ENCODE peak calls at places on chromosomes 1 and 21, in eight cellular contexts. E, M, Y, I, Z, T, S and D are unnamed samples.
A peak's percentile ranks its signal among the peaks of the same experiment; 100 is the strongest.

GRCh38 chr1:156480411-156481192 is 20.0 kb downstream of the MEF2D start:
- DNase-seq in M (peak; percentile 62), E (peak; percentile 78), T (no peak), Z (no peak), I (peak; percentile 63), Y (peak; percentile 78), S (peak; percentile 71), D (no peak)

GRCh38 chr1:37498872-37499617 is 15.5 kb downstream of the MEAF6 start:
- DNase-seq in I (peak; percentile 45), Y (no peak), M (no peak), T (no peak), Z (peak; percentile 68), E (no peak), S (no peak), D (peak; percentile 78)

GRCh38 chr1:152501704-152502103 is 8.9 kb upstream of the LCE5A start:
- DNase-seq in I (no peak), S (no peak), Z (no peak), Y (no peak), E (no peak), M (no peak), T (no peak), D (no peak)

GRCh38 chr1:114154963-114155322 is 1.3 kb upstream of the SYT6 start:
- DNase-seq in E (peak; percentile 5), S (no peak), M (no peak), Y (no peak), I (peak; percentile 12), Z (no peak), T (no peak), D (peak; percentile 20)

GRCh38 chr1:91844862-91845528 is 41.0 kb downstream of the TGFBR3 start:
- DNase-seq in T (no peak), S (no peak), M (no peak), Z (no peak), E (no peak), Y (no peak), I (peak; percentile 92), D (no peak)

GRCh38 chr1:22711591-22712501 is 1.2 kb downstream of the EPHB2 start:
- DNase-seq in T (no peak), I (peak; percentile 60), M (no peak), S (no peak), Y (no peak), Z (no peak), E (no peak), D (no peak)

GRCh38 chr1:223234164-223234501 is 91.1 kb upstream of the TLR5 start:
- DNase-seq in S (no peak), M (no peak), Z (no peak), Y (no peak), T (no peak), E (no peak), I (no peak), D (no peak)

GRCh38 chr1:3658231-3658615 is 5.9 kb downstream of the TP73 start:
- DNase-seq in S (no peak), Z (no peak), T (no peak), Y (no peak), M (no peak), E (no peak), I (no peak), D (no peak)

GRCh38 chr1:241551759-241552638 is 19.8 kb downstream of the KMO start:
- DNase-seq in E (peak; percentile 50), T (no peak), I (no peak), M (no peak), Z (no peak), S (peak; percentile 56), Y (peak; percentile 45), D (no peak)

GRCh38 chr1:94093996-94094395 is 27.0 kb downstream of the ABCA4 start:
- DNase-seq in I (no peak), Y (no peak), M (no peak), E (no peak), Z (no peak), T (no peak), S (no peak), D (no peak)

GRCh38 chr21:30981403-30981802 is 56.9 kb downstream of the KRTAP19-8 start:
- DNase-seq in T (no peak), Y (no peak), Z (no peak), I (no peak), S (no peak), M (no peak), E (no peak), D (no peak)

GRCh38 chr1:204130989-204131892 is 20.6 kb downstream of the ETNK2 start:
- DNase-seq in Z (no peak), M (no peak), E (no peak), S (no peak), T (no peak), Y (no peak), I (peak; percentile 84), D (no peak)

GRCh38 chr1:51086496-51087271 is 15.3 kb upstream of the C1orf185 start:
- DNase-seq in I (no peak), Y (no peak), S (no peak), Z (no peak), T (no peak), E (no peak), M (no peak), D (no peak)

GRCh38 chr1:84208935-84209334 is 64.9 kb downstream of the PRKACB start:
- DNase-seq in M (no peak), E (no peak), T (no peak), Z (no peak), S (no peak), I (no peak), Y (no peak), D (no peak)

GRCh38 chr1:15341634-15342375 is 67.9 kb upstream of the EFHD2 start:
- DNase-seq in S (no peak), E (no peak), M (no peak), I (peak; percentile 84), T (no peak), Y (no peak), Z (no peak), D (no peak)

GRCh38 chr21:34270406-34270805 is 93.4 kb upstream of the KCNE2 start:
- DNase-seq in T (no peak), I (no peak), M (no peak), Z (no peak), Y (no peak), E (no peak), S (no peak), D (no peak)

GRCh38 chr1:229669333-229669732 is 43.3 kb downstream of the URB2 start:
- DNase-seq in E (no peak), T (no peak), M (no peak), Z (no peak), I (no peak), Y (no peak), S (no peak), D (no peak)

GRCh38 chr1:107750364-107750959 is 214.5 kb downstream of the VAV3 start:
- DNase-seq in I (peak; percentile 47), S (no peak), Y (no peak), Z (peak; percentile 56), E (no peak), M (peak; percentile 54), T (no peak), D (peak; percentile 81)

GRCh38 chr1:198775606-198776005 is 136.8 kb downstream of the PTPRC start:
- DNase-seq in E (no peak), I (peak; percentile 40), M (no peak), S (no peak), T (no peak), Y (no peak), Z (no peak), D (no peak)

GRCh38 chr1:227562923-227563318 is 435 bp upstream of the ZNF678 start:
- DNase-seq in E (no peak), S (no peak), Y (no peak), M (no peak), I (no peak), Z (no peak), T (no peak), D (no peak)

GRCh38 chr1:145795257-145795881 is 28.5 kb downstream of the RNF115 start:
- DNase-seq in Y (no peak), T (no peak), M (no peak), S (no peak), Z (no peak), E (no peak), I (no peak), D (no peak)

GRCh38 chr1:43530483-43531452 is at the start of gene PTPRF:
- DNase-seq in Z (peak; percentile 87), M (peak; percentile 69), T (no peak), S (no peak), E (peak; percentile 22), Y (no peak), I (peak; percentile 51), D (peak; percentile 52)

GRCh38 chr1:206136241-206136640 is 19.1 kb upstream of the AVPR1B start:
- DNase-seq in T (no peak), I (no peak), Y (no peak), E (no peak), Z (no peak), S (no peak), M (no peak), D (no peak)

GRCh38 chr1:227388771-227389170 is 70.5 kb upstream of the CDC42BPA start:
- DNase-seq in Z (no peak), S (no peak), T (no peak), I (no peak), E (no peak), Y (no peak), M (no peak), D (no peak)

GRCh38 chr1:76023669-76024407 is 50.7 kb upstream of the ST6GALNAC3 start:
- DNase-seq in S (no peak), Z (no peak), M (no peak), T (no peak), I (peak; percentile 50), E (peak; percentile 17), Y (no peak), D (no peak)

GRCh38 chr1:165078391-165078790 is 278.1 kb downstream of the LMX1A start:
- DNase-seq in I (no peak), Z (no peak), Y (no peak), E (no peak), M (no peak), S (no peak), T (no peak), D (no peak)

GRCh38 chr1:70168283-70168682 is 37.1 kb downstream of the LRRC40 start:
- DNase-seq in Z (no peak), T (no peak), M (no peak), E (no peak), I (no peak), Y (no peak), S (no peak), D (no peak)

GRCh38 chr21:42360317-42360716 is 6.0 kb downstream of the TFF1 start:
- DNase-seq in Z (no peak), E (no peak), Y (no peak), M (no peak), I (no peak), T (no peak), S (no peak), D (no peak)

GRCh38 chr1:219555802-219556201 is 57.1 kb downstream of the ZC3H11B start:
- DNase-seq in I (no peak), T (peak; percentile 42), Z (no peak), S (no peak), Y (no peak), M (no peak), E (no peak), D (no peak)

GRCh38 chr1:205822397-205822796 is 9.4 kb upstream of the SLC41A1 start:
- DNase-seq in T (no peak), Z (no peak), I (no peak), Y (no peak), E (no peak), S (no peak), M (no peak), D (no peak)

GRCh38 chr1:206931709-206932108 is 10.0 kb upstream of the FCMR start:
- DNase-seq in E (no peak), T (no peak), M (no peak), Z (no peak), S (no peak), Y (no peak), I (no peak), D (no peak)

GRCh38 chr1:102897537-102897936 is 210.8 kb downstream of the COL11A1 start:
- DNase-seq in M (no peak), Z (no peak), Y (no peak), I (peak; percentile 66), E (no peak), S (no peak), T (no peak), D (no peak)

GRCh38 chr21:38654580-38654979 is 151.1 kb upstream of the ETS2 start:
- DNase-seq in T (no peak), Z (no peak), S (no peak), Y (no peak), I (no peak), E (no peak), M (no peak), D (no peak)

GRCh38 chr1:93591833-93592635 is 89.6 kb downstream of the BCAR3 start:
- DNase-seq in E (peak; percentile 12), S (no peak), Z (no peak), T (no peak), Y (no peak), I (no peak), M (no peak), D (no peak)